ENCODE peak calls at places on chromosomes 2 and 18, in five cellular contexts. One of them, this sample, is unnamed.
A peak's percentile ranks its signal among the peaks of the same experiment; 100 is the strongest.

GRCh38 chr2:29573602-29574001 is 347.8 kb downstream of the ALK start:
- DNase-seq in amniotic stem cell: no peak
- DNase-seq in AML-193: no peak
- DNase-seq in heart right ventricle: no peak
- DNase-seq in NCI-H2081: no peak
- DNase-seq in this sample: no peak

GRCh38 chr2:65316072-65316471 is 88.4 kb downstream of the ACTR2 start:
- DNase-seq in amniotic stem cell: no peak
- DNase-seq in AML-193: no peak
- DNase-seq in NCI-H2081: no peak
- DNase-seq in heart right ventricle: peak; percentile 50
- DNase-seq in this sample: no peak

GRCh38 chr2:228700638-228701037 is 519.2 kb upstream of the SPHKAP start:
- DNase-seq in AML-193: no peak
- DNase-seq in NCI-H2081: no peak
- DNase-seq in amniotic stem cell: no peak
- DNase-seq in heart right ventricle: no peak
- DNase-seq in this sample: peak; percentile 78

GRCh38 chr2:241975593-241976284 is 106.2 kb downstream of the RTP5 start:
- DNase-seq in amniotic stem cell: no peak
- DNase-seq in heart right ventricle: no peak
- DNase-seq in NCI-H2081: no peak
- DNase-seq in AML-193: no peak
- DNase-seq in this sample: no peak

GRCh38 chr2:70962885-70963878 is 15.2 kb upstream of the ANKRD53 start:
- DNase-seq in AML-193: no peak
- DNase-seq in NCI-H2081: no peak
- DNase-seq in heart right ventricle: no peak
- DNase-seq in amniotic stem cell: no peak
- DNase-seq in this sample: no peak

GRCh38 chr2:55156326-55156725 is 75.8 kb downstream of the CLHC1 start:
- DNase-seq in amniotic stem cell: peak; percentile 44
- DNase-seq in heart right ventricle: no peak
- DNase-seq in AML-193: no peak
- DNase-seq in NCI-H2081: no peak
- DNase-seq in this sample: no peak

GRCh38 chr2:52897511-52898085 is 870.0 kb upstream of the CHAC2 start:
- DNase-seq in amniotic stem cell: no peak
- DNase-seq in AML-193: no peak
- DNase-seq in NCI-H2081: no peak
- DNase-seq in heart right ventricle: no peak
- DNase-seq in this sample: no peak

GRCh38 chr2:217379807-217380206 is 519.9 kb upstream of the TNP1 start:
- DNase-seq in AML-193: no peak
- DNase-seq in amniotic stem cell: no peak
- DNase-seq in heart right ventricle: no peak
- DNase-seq in NCI-H2081: no peak
- DNase-seq in this sample: no peak

GRCh38 chr2:55842009-55842408 is 81.6 kb downstream of the EFEMP1 start:
- DNase-seq in NCI-H2081: no peak
- DNase-seq in heart right ventricle: no peak
- DNase-seq in AML-193: no peak
- DNase-seq in amniotic stem cell: no peak
- DNase-seq in this sample: no peak

GRCh38 chr2:71783215-71783614 is 329.9 kb downstream of the DYSF start:
- DNase-seq in heart right ventricle: no peak
- DNase-seq in AML-193: no peak
- DNase-seq in NCI-H2081: no peak
- DNase-seq in amniotic stem cell: no peak
- DNase-seq in this sample: no peak

GRCh38 chr18:13256444-13257305 is 38.1 kb downstream of the LDLRAD4 start:
- DNase-seq in NCI-H2081: no peak
- DNase-seq in amniotic stem cell: no peak
- DNase-seq in heart right ventricle: no peak
- DNase-seq in AML-193: no peak
- DNase-seq in this sample: no peak

GRCh38 chr2:221747289-221747972 is 175.3 kb upstream of the EPHA4 start:
- DNase-seq in amniotic stem cell: no peak
- DNase-seq in heart right ventricle: no peak
- DNase-seq in NCI-H2081: no peak
- DNase-seq in AML-193: no peak
- DNase-seq in this sample: no peak

GRCh38 chr2:42324244-42324643 is 36.8 kb downstream of the COX7A2L start:
- DNase-seq in NCI-H2081: no peak
- DNase-seq in amniotic stem cell: no peak
- DNase-seq in heart right ventricle: no peak
- DNase-seq in AML-193: no peak
- DNase-seq in this sample: no peak

GRCh38 chr2:76318848-76319247 is 608.1 kb upstream of the GCFC2 start:
- DNase-seq in NCI-H2081: no peak
- DNase-seq in heart right ventricle: no peak
- DNase-seq in AML-193: no peak
- DNase-seq in amniotic stem cell: no peak
- DNase-seq in this sample: no peak

GRCh38 chr2:201203916-201204654 is 21.1 kb downstream of the CASP10 start:
- DNase-seq in amniotic stem cell: peak; percentile 15
- DNase-seq in NCI-H2081: no peak
- DNase-seq in AML-193: no peak
- DNase-seq in heart right ventricle: no peak
- DNase-seq in this sample: peak; percentile 92

GRCh38 chr2:187302619-187303018 is 145.4 kb downstream of the CALCRL start:
- DNase-seq in NCI-H2081: no peak
- DNase-seq in AML-193: no peak
- DNase-seq in amniotic stem cell: no peak
- DNase-seq in heart right ventricle: no peak
- DNase-seq in this sample: no peak

GRCh38 chr2:180720861-180721260 is 259.5 kb upstream of the UBE2E3 start:
- DNase-seq in NCI-H2081: no peak
- DNase-seq in AML-193: no peak
- DNase-seq in heart right ventricle: no peak
- DNase-seq in amniotic stem cell: no peak
- DNase-seq in this sample: peak; percentile 93

GRCh38 chr2:225270053-225270452 is 129.5 kb upstream of the NYAP2 start:
- DNase-seq in amniotic stem cell: no peak
- DNase-seq in heart right ventricle: no peak
- DNase-seq in NCI-H2081: no peak
- DNase-seq in AML-193: no peak
- DNase-seq in this sample: no peak

GRCh38 chr18:8783335-8783993 is 78.1 kb downstream of the MTCL1 start:
- DNase-seq in amniotic stem cell: no peak
- DNase-seq in NCI-H2081: no peak
- DNase-seq in AML-193: no peak
- DNase-seq in heart right ventricle: no peak
- DNase-seq in this sample: no peak